ENCODE peak calls at places on chromosomes 13 and 19, in four cellular contexts. M is GM12878, T is IMR-90, Q is K562. J is an unnamed sample.

GRCh38 chr13:50580684-50581305 is 262.7 kb downstream of the DLEU7 start:
- DNase-seq in M (no peak), Q (no peak), T (peak), J (no peak)

GRCh38 chr13:59305896-59306295 is 857.8 kb downstream of the DIAPH3 start:
- DNase-seq in Q (no peak), T (no peak), M (no peak), J (no peak)

GRCh38 chr19:16371540-16371986 is 46.9 kb downstream of the KLF2 start:
- DNase-seq in Q (peak), T (no peak), M (peak), J (no peak)

GRCh38 chr19:4722671-4723464 is 774 bp downstream of the DPP9 start:
- DNase-seq in M (no peak), T (peak), Q (peak), J (no peak)

GRCh38 chr13:45781553-45782326 is 69.8 kb downstream of the SIAH3 start:
- DNase-seq in Q (no peak), T (no peak), M (no peak), J (no peak)

GRCh38 chr19:39254539-39255345 is 6.1 kb upstream of the IFNL4 start:
- DNase-seq in T (no peak), Q (peak), M (no peak), J (no peak)

GRCh38 chr13:78603240-78603947 is at the start of gene POU4F1:
- DNase-seq in Q (peak), M (peak), T (peak), J (peak)

GRCh38 chr19:42066075-42066754 is 3.8 kb downstream of the GRIK5 start:
- DNase-seq in T (peak), M (no peak), Q (peak), J (no peak)

GRCh38 chr19:50341091-50341564 is 12.0 kb upstream of the KCNC3 start:
- DNase-seq in Q (no peak), M (peak), T (no peak), J (no peak)

GRCh38 chr13:38348890-38349289 is 761 bp upstream of the UFM1 start:
- DNase-seq in Q (peak), T (peak), M (no peak), J (peak)

GRCh38 chr13:98890186-98890585 is 87.7 kb downstream of the DOCK9 start:
- DNase-seq in T (peak), Q (no peak), M (no peak), J (no peak)

GRCh38 chr19:4369109-4369887 is 25.9 kb downstream of the MPND start:
- DNase-seq in Q (peak), T (no peak), M (peak), J (no peak)

GRCh38 chr19:39341122-39341719 is 1.0 kb upstream of the SAMD4B start:
- DNase-seq in Q (peak), M (no peak), T (no peak), J (no peak)

GRCh38 chr13:106568225-106569003 is 477 bp upstream of the ARGLU1 start:
- DNase-seq in Q (peak), T (no peak), M (no peak), J (peak)
- TF ChIP-seq ELK1 in Q (no peak), T (no peak), M (no peak), J (no peak)

GRCh38 chr13:76000131-76000530 is 364.0 kb downstream of the LMO7 start:
- DNase-seq in Q (no peak), M (no peak), T (no peak), J (no peak)
- TF ChIP-seq ELK1 in Q (no peak), M (no peak), T (no peak), J (no peak)

GRCh38 chr19:1754651-1755466 is 1.6 kb downstream of the ONECUT3 start:
- DNase-seq in Q (peak), M (no peak), T (no peak), J (no peak)
- TF ChIP-seq ELK1 in Q (no peak), M (no peak), T (no peak), J (no peak)

DNA sequence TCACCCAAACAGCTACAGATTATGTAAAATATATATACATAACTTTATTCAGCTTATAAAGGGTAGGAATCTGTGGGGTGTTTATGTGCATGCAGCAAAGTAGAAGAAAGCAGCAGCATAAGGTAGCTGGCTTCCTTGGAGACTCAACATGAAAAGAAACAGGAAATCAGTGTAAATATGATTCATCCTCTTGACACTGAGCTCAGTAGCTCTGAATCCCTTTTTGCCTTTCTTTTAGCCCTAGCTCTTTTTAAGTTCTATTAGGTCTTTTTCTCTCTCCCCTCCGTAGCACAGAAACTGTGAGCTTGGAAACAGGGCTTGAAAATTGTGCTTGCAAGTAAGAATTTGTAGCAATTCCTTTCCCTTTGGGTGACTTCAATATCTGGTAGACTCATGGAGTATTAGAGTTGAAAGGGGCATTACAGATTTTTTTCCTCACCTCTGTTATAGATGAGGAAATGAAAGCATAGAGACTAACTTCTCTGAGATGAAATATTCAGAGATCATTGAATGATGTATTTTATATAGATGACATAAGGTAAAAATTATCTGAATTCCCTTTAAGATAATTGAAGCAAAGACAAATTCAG is 314.4 kb downstream of the PCDH9 start:
- DNase-seq in T (peak), M (no peak), Q (no peak), J (peak)
- TF ChIP-seq ELK1 in T (no peak), M (no peak), Q (no peak), J (no peak)

GRCh38 chr19:13347351-13347750 is 158.9 kb downstream of the CACNA1A start:
- DNase-seq in M (no peak), T (no peak), Q (no peak), J (no peak)
- TF ChIP-seq ELK1 in M (no peak), T (no peak), Q (no peak), J (no peak)

DNA sequence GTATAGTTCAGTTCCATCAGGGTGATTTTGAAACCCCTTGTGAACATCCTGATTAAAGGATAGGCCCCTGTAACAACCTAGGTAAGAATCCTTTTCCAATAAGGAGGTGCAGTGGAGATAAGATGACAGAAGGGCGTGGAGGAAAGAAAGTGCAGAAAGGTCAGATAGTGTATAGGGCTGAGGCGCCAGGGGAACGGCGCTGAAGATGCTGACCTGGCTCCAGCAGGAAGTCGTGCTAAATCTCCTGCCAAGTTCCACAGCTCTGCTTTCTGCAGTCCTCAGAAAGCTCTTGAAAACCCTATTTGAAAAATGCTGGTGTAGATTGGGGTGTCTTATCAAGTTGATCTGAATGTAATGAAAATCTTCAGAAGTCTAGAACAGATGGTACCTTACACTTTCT is 221.7 kb downstream of the COG6 start:
- DNase-seq in T (no peak), M (no peak), Q (no peak), J (no peak)
- TF ChIP-seq ELK1 in T (no peak), M (no peak), Q (no peak), J (no peak)

DNA sequence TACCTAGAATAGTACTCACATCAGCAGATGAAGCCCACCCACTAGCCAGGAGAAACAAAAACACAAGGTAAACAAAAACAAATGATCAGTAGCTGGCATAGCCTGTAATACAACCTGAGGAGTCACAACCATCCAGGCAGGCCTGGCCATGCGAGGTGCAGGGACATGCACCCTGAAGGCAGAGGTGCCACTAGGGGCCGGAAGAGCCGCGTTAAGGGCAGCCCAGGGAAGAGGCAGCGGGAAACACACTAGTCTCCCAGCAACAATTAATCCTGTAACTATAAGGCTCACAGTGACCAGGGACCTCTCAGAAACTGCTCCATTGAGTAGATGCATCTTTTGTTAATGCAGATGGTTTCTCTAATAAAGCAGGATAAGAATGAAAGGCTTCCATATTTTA is 28.9 kb downstream of the ANKRD10 start:
- DNase-seq in Q (no peak), M (no peak), T (no peak), J (no peak)
- TF ChIP-seq ELK1 in Q (no peak), M (no peak), T (no peak), J (no peak)

GRCh38 chr19:30920238-30920637 is 429.0 kb downstream of the TSHZ3 start:
- DNase-seq in M (no peak), Q (peak), T (no peak), J (no peak)

GRCh38 chr19:30919737-30920136 is 429.5 kb downstream of the TSHZ3 start:
- DNase-seq in M (no peak), Q (no peak), T (no peak), J (no peak)

GRCh38 chr19:30927705-30928104 is 421.5 kb downstream of the TSHZ3 start:
- DNase-seq in M (no peak), T (no peak), Q (no peak), J (no peak)

GRCh38 chr19:30923096-30923495 is 426.1 kb downstream of the TSHZ3 start:
- DNase-seq in M (no peak), Q (no peak), T (no peak), J (no peak)

GRCh38 chr19:30924670-30925069 is 424.6 kb downstream of the TSHZ3 start:
- DNase-seq in T (no peak), Q (no peak), M (no peak), J (no peak)
- TF ChIP-seq ELK1 in T (no peak), Q (no peak), M (no peak), J (no peak)

GRCh38 chr13:113083402-113084061 is 22.1 kb upstream of the F7 start:
- DNase-seq in M (no peak), T (peak), Q (peak), J (no peak)

GRCh38 chr13:113083022-113083373 is 22.6 kb upstream of the F7 start:
- DNase-seq in Q (no peak), T (no peak), M (no peak), J (no peak)

GRCh38 chr13:113086031-113086750 is 19.4 kb upstream of the F7 start:
- DNase-seq in M (no peak), T (peak), Q (peak), J (peak)

GRCh38 chr13:113084094-113084942 is 21.3 kb upstream of the F7 start:
- DNase-seq in M (no peak), Q (no peak), T (no peak), J (no peak)

DNA sequence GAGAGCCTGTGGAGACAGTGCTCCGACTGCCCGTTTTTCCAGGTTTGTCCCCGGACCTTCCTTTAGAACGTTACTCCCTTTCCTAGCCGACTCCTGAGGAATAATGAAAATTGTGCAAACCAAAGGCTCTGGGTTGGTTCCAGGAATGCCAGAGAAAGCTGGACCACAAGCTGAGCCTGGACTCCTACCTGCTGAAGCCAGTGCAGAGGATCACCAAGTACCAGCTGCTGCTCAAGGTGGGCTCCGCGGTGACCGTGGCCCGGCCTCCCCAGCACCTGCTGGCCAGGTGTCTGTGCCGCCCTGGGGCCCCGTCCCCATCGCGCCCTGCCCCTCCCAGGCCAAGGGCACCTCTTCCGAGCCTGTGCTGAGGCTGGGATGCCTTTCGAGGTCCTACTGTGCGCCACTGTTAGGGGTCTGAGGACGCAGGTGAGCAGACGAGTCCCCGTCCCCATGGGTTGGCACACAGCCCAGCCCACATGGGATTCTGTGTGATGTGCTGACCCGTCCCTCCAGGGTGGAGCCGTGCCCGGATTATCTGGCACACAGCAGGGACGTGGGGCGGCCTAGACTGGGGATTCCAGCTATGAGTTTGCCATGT is 20.5 kb upstream of the F7 start:
- DNase-seq in Q (no peak), T (no peak), M (no peak), J (no peak)
- TF ChIP-seq ELK1 in Q (no peak), T (no peak), M (no peak), J (no peak)